ENCODE peak calls at places on chromosome 6, in ten cellular contexts. Q, K, S, I, G, H, P, C, M and J are unnamed samples.

GRCh38 chr6:112503210-112503609 is 156.1 kb downstream of the RFPL4B start:
- DNase-seq in M (no peak), P (no peak), H (no peak), I (no peak), K (no peak), G (no peak), Q (no peak), C (no peak), S (no peak), J (no peak)

GRCh38 chr6:150333592-150333954 is 35.2 kb upstream of the IYD start:
- DNase-seq in I (no peak), Q (no peak), H (no peak), G (no peak), S (no peak), K (no peak), P (no peak), C (no peak), M (no peak), J (no peak)

GRCh38 chr6:49515485-49516146 is 15.9 kb downstream of the GLYATL3 start:
- DNase-seq in C (no peak), G (no peak), M (no peak), I (no peak), K (no peak), H (no peak), P (no peak), S (no peak), Q (no peak), J (no peak)

GRCh38 chr6:73743556-73743955 is 47.6 kb downstream of the CD109 start:
- DNase-seq in C (no peak), H (no peak), I (no peak), Q (peak), P (no peak), S (no peak), G (no peak), K (no peak), M (no peak), J (no peak)

GRCh38 chr6:135167617-135168016 is 13.5 kb upstream of the MYB start:
- DNase-seq in I (no peak), P (no peak), G (no peak), C (no peak), K (no peak), M (no peak), H (no peak), Q (no peak), S (no peak), J (no peak)

GRCh38 chr6:63637865-63638445 is 2.4 kb downstream of the PHF3 start:
- DNase-seq in H (no peak), M (no peak), Q (peak), C (no peak), K (no peak), S (no peak), P (no peak), G (no peak), I (no peak), J (no peak)

GRCh38 chr6:98286620-98287019 is 547.8 kb upstream of the POU3F2 start:
- DNase-seq in I (no peak), C (no peak), H (no peak), M (no peak), K (no peak), Q (no peak), P (no peak), G (no peak), S (no peak), J (no peak)

GRCh38 chr6:18327621-18328548 is 59.3 kb upstream of the RNF144B start:
- DNase-seq in P (no peak), M (no peak), S (no peak), G (no peak), C (peak), K (no peak), H (no peak), Q (no peak), I (no peak), J (no peak)

GRCh38 chr6:168732676-168733075 is 291.7 kb downstream of the SMOC2 start:
- DNase-seq in S (no peak), C (no peak), M (no peak), G (no peak), Q (no peak), H (no peak), I (no peak), K (no peak), P (no peak), J (no peak)

GRCh38 chr6:25017486-25017885 is 81.7 kb upstream of the RIPOR2 start:
- DNase-seq in P (no peak), C (no peak), Q (no peak), K (no peak), S (no peak), M (no peak), G (no peak), H (peak), I (no peak), J (no peak)

GRCh38 chr6:128039542-128039941 is 138.7 kb upstream of the THEMIS start:
- DNase-seq in K (peak), I (no peak), P (no peak), G (no peak), Q (no peak), M (no peak), H (no peak), C (no peak), S (no peak), J (no peak)

GRCh38 chr6:131366223-131366622 is 206.8 kb upstream of the ARG1 start:
- DNase-seq in H (no peak), I (no peak), S (no peak), M (no peak), G (no peak), Q (no peak), K (no peak), P (no peak), C (no peak), J (no peak)

GRCh38 chr6:169784941-169785340 is 33.5 kb downstream of the ERMARD start:
- DNase-seq in G (no peak), H (no peak), P (no peak), M (peak), K (no peak), Q (no peak), S (no peak), I (no peak), C (no peak), J (no peak)

GRCh38 chr6:33080127-33081089 is 4.6 kb downstream of the HLA-DPB1 start:
- DNase-seq in K (peak), I (no peak), M (no peak), P (peak), C (peak), S (no peak), H (no peak), G (no peak), Q (peak), J (peak)

GRCh38 chr6:34074064-34074739 is 71.7 kb downstream of the GRM4 start:
- DNase-seq in C (no peak), G (no peak), Q (no peak), I (no peak), K (no peak), H (no peak), S (no peak), M (no peak), P (no peak), J (no peak)

GRCh38 chr6:81265106-81265505 is 487.4 kb downstream of the TENT5A start:
- DNase-seq in K (peak), S (no peak), H (no peak), P (no peak), M (no peak), C (no peak), I (no peak), G (peak), Q (peak), J (no peak)

GRCh38 chr6:78746457-78746856 is 120.9 kb upstream of the IRAK1BP1 start:
- DNase-seq in C (no peak), K (no peak), M (no peak), S (no peak), Q (peak), H (no peak), I (no peak), P (no peak), G (no peak), J (no peak)

GRCh38 chr6:87945966-87946365 is 101.7 kb upstream of the SPACA1 start:
- DNase-seq in S (no peak), G (no peak), Q (no peak), C (no peak), I (no peak), P (no peak), M (no peak), K (no peak), H (no peak), J (no peak)

GRCh38 chr6:87945181-87945580 is 102.5 kb upstream of the SPACA1 start:
- DNase-seq in G (no peak), K (no peak), Q (no peak), S (no peak), P (no peak), I (no peak), M (peak), C (no peak), H (no peak), J (no peak)

GRCh38 chr6:87941556-87942358 is 105.9 kb upstream of the SPACA1 start:
- DNase-seq in C (no peak), P (no peak), I (no peak), K (no peak), Q (no peak), G (no peak), H (no peak), S (no peak), M (no peak), J (no peak)

GRCh38 chr6:87943191-87943590 is 104.5 kb upstream of the SPACA1 start:
- DNase-seq in C (no peak), Q (no peak), M (peak), K (no peak), I (no peak), S (no peak), H (no peak), P (no peak), G (no peak), J (no peak)

GRCh38 chr6:87944541-87944954 is 103.1 kb upstream of the SPACA1 start:
- DNase-seq in S (no peak), C (peak), Q (peak), K (peak), M (peak), H (peak), I (no peak), G (peak), P (no peak), J (no peak)
- TF ChIP-seq CTCF in S (no peak), C (no peak), Q (peak), K (peak), M (no peak), H (no peak), I (no peak), G (peak), P (no peak), J (no peak)

GRCh38 chr6:106684011-106684410 is 54.6 kb downstream of the QRSL1 start:
- DNase-seq in C (no peak), Q (no peak), M (no peak), K (no peak), H (no peak), G (no peak), S (no peak), I (no peak), P (no peak), J (no peak)

GRCh38 chr6:106685833-106686232 is 56.5 kb downstream of the QRSL1 start:
- DNase-seq in Q (no peak), I (no peak), M (no peak), S (no peak), G (no peak), C (no peak), K (no peak), H (no peak), P (no peak), J (no peak)

GRCh38 chr6:106692112-106692822 is 62.9 kb downstream of the QRSL1 start:
- DNase-seq in K (no peak), H (peak), C (peak), S (no peak), M (no peak), Q (peak), I (no peak), P (no peak), G (no peak), J (no peak)

GRCh38 chr6:106692823-106693216 is 63.4 kb downstream of the QRSL1 start:
- DNase-seq in M (no peak), Q (no peak), C (no peak), K (no peak), H (no peak), P (no peak), I (no peak), S (no peak), G (no peak), J (no peak)

DNA sequence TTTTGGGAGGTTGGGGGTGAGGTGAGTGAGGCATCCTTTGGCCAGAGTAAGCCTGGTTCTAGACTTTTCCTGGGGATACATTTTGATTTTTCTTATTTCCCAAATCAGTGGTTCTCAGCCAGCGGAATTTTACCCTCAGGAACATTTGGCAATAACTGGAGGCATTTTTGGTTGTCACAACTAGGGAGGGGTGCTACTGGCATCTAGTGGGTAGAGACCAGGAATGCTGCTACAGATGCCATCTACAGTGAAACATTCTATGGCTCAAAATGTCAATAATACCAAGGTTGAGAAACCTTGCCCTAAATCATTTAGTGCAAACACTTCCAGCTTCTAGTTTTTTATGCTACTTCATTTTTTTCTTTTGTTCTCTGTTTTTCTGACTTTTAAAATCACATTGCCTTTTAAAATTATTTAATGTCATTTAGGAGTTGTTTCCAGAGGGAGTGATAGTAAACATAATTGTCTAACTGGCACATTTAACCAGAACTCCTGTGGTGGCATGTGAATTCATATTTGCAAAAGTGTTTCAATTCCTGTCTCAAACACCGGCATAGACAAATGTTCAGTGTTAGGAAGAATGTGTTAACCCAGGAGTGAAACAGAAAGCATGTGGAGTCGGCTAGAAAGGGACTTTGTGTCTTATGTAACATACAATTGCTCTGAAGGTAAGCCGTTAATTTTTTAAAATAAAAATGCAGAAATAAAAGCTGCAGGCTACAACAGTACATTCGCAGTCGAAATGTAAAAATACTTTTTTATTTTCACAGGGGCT is 59.0 kb downstream of the QRSL1 start:
- DNase-seq in P (no peak), K (no peak), H (peak), Q (no peak), M (no peak), G (no peak), I (no peak), C (no peak), S (no peak), J (no peak)
- TF ChIP-seq CTCF in P (no peak), K (no peak), H (no peak), Q (no peak), M (peak), G (no peak), I (no peak), C (no peak), S (no peak), J (no peak)

GRCh38 chr6:149218471-149218870 is 99.0 kb upstream of the TAB2 start:
- DNase-seq in C (no peak), G (no peak), M (no peak), H (no peak), S (no peak), P (no peak), K (no peak), Q (no peak), I (no peak), J (no peak)
- TF ChIP-seq CTCF in C (no peak), G (no peak), M (no peak), H (no peak), S (no peak), P (no peak), K (no peak), Q (no peak), I (no peak), J (no peak)

DNA sequence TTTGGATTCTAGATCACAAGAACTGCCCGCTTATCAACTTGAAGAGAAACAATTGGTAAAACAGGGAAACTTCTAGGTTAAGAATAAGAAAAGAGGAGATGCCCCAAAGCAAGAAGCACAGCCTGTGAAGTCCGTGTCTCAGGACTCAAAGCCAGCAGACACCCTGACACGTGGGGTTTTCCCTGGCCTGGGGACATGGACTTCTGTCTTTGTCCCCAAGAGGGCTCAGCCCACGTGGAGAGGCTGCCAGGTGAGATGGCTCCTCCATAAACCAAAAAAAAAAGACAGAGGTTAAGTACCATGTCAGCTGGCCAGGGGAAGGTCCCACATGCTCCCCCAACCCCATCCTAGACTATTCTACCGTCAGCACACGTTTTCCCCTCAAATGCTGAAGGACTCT is 9.9 kb downstream of the SERPINB6 start:
- DNase-seq in I (no peak), Q (no peak), G (no peak), M (no peak), H (no peak), P (no peak), C (peak), S (no peak), K (no peak), J (no peak)
- TF ChIP-seq CTCF in I (no peak), Q (no peak), G (no peak), M (no peak), H (no peak), P (peak), C (no peak), S (no peak), K (no peak), J (no peak)

GRCh38 chr6:109239918-109240321 is 142.3 kb downstream of the CD164 start:
- DNase-seq in Q (no peak), K (no peak), S (no peak), I (no peak), P (no peak), M (no peak), G (no peak), C (no peak), H (no peak), J (no peak)
- TF ChIP-seq CTCF in Q (no peak), K (no peak), S (no peak), I (no peak), P (no peak), M (no peak), G (no peak), C (no peak), H (no peak), J (no peak)

GRCh38 chr6:155340464-155341129 is 26.3 kb upstream of the TFB1M start:
- DNase-seq in C (no peak), G (peak), S (no peak), K (no peak), H (peak), Q (peak), M (no peak), I (no peak), P (no peak), J (peak)
- TF ChIP-seq CTCF in C (no peak), G (peak), S (no peak), K (peak), H (no peak), Q (peak), M (no peak), I (no peak), P (peak), J (no peak)

GRCh38 chr6:85449818-85450577 is at the start of gene NT5E:
- DNase-seq in G (no peak), S (peak), P (peak), C (peak), K (no peak), M (peak), H (peak), Q (peak), I (peak), J (peak)

GRCh38 chr6:85452441-85452881 is 2.6 kb downstream of the NT5E start:
- DNase-seq in P (no peak), H (no peak), G (peak), I (no peak), M (no peak), C (no peak), Q (peak), S (no peak), K (peak), J (no peak)

GRCh38 chr6:85451586-85452306 is 1.9 kb downstream of the NT5E start:
- DNase-seq in S (no peak), K (no peak), I (no peak), C (no peak), Q (no peak), M (no peak), H (no peak), P (no peak), G (no peak), J (no peak)

GRCh38 chr6:85449388-85449817 is 480 bp upstream of the NT5E start:
- DNase-seq in M (no peak), C (no peak), I (peak), K (no peak), G (no peak), P (no peak), S (no peak), H (peak), Q (peak), J (no peak)

DNA sequence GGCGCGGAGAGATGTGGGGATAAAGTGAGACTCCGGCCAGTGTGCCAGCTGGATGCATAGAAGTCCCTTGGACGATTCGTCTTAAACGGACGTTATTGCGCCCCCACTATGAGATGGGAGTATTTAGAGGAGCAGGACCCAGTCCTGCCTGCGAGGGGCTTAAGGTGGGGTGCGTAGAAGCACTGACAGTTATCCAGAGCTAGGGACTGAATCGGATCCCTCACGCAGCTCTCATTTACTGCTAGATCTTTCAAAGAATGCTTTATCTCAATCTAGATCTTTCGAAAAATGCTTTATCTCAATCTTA is 648 bp downstream of the NT5E start:
- DNase-seq in H (no peak), P (no peak), C (no peak), K (no peak), G (no peak), I (no peak), M (no peak), Q (no peak), S (no peak), J (no peak)
- TF ChIP-seq CTCF in H (no peak), P (no peak), C (no peak), K (no peak), G (no peak), I (no peak), M (peak), Q (peak), S (no peak), J (no peak)

DNA sequence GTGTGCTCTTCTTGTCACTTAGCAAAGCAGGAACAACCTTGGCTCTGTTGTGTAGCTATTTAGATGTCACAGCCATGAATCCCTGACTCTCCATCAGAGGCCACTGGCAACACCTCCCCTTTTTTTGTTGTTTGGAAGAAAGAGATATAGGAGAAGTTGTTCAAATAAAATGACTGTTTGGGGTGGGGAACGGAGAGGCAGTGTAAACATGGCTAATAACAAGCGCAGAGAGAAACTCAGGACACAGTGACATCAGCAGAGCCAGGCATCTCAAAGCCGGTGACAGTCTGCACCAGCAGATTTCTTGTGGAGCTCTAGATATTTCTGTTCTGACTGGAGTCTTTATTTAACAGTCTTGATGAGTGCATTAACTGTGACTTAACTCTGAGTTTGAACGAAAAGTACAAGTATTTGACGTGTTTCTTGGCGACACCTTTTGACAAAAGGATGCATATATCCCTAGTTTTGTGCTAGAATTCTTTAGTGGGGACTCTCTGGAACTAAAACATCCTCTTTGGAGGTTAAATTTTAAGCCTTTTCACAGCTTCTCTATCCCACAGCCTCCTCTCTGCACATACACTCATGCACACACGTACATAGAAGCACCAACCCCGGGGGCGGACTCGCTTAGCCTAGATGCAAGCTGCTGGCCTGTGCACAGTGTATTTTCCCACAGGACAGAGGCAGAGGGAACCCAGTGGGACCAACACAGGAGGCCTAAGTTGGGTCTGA is 53.8 kb downstream of the ADAT2 start:
- DNase-seq in H (no peak), M (no peak), K (no peak), P (no peak), C (no peak), G (no peak), S (no peak), Q (peak), I (no peak), J (no peak)
- TF ChIP-seq CTCF in H (no peak), M (no peak), K (no peak), P (no peak), C (no peak), G (no peak), S (no peak), Q (no peak), I (no peak), J (no peak)